ENCODE peak calls at places on chromosomes 4 and X, in four cellular contexts. One of them, this sample, is unnamed.
A peak's percentile ranks its signal among the peaks of the same experiment; 100 is the strongest.

GRCh38 chr4:19982556-19982955 is 269.1 kb upstream of the SLIT2 start:
- DNase-seq in endothelial cell: no peak
- DNase-seq in stimulated activated naive CD8-positive, alpha-beta T cell treated with anti-CD3 and anti-CD28 coated beads, Interleukin-15, Interleukin-2, amounts not matched to agents 100 U/mL and 50 U/mL, for 24 hours: no peak
- DNase-seq in esophagus squamous epithelium: no peak
- DNase-seq in this sample: no peak

GRCh38 chr4:16289872-16290554 is 63.7 kb upstream of the TAPT1 start:
- DNase-seq in endothelial cell: peak; percentile 14
- DNase-seq in stimulated activated naive CD8-positive, alpha-beta T cell treated with anti-CD3 and anti-CD28 coated beads, Interleukin-15, Interleukin-2, amounts not matched to agents 100 U/mL and 50 U/mL, for 24 hours: no peak
- DNase-seq in esophagus squamous epithelium: no peak
- DNase-seq in this sample: peak; percentile 69

GRCh38 chr4:40661803-40662202 is 32.1 kb upstream of the RBM47 start:
- DNase-seq in endothelial cell: no peak
- DNase-seq in esophagus squamous epithelium: no peak
- DNase-seq in stimulated activated naive CD8-positive, alpha-beta T cell treated with anti-CD3 and anti-CD28 coated beads, Interleukin-15, Interleukin-2, amounts not matched to agents 100 U/mL and 50 U/mL, for 24 hours: no peak
- DNase-seq in this sample: no peak

GRCh38 chrX:152821145-152821765 is 9.3 kb downstream of the CETN2 start:
- DNase-seq in endothelial cell: peak; percentile 63
- DNase-seq in esophagus squamous epithelium: no peak
- DNase-seq in stimulated activated naive CD8-positive, alpha-beta T cell treated with anti-CD3 and anti-CD28 coated beads, Interleukin-15, Interleukin-2, amounts not matched to agents 100 U/mL and 50 U/mL, for 24 hours: peak; percentile 15
- DNase-seq in this sample: peak; percentile 74

GRCh38 chr4:1476140-1476513 is 69.9 kb upstream of the NKX1-1 start:
- DNase-seq in endothelial cell: no peak
- DNase-seq in stimulated activated naive CD8-positive, alpha-beta T cell treated with anti-CD3 and anti-CD28 coated beads, Interleukin-15, Interleukin-2, amounts not matched to agents 100 U/mL and 50 U/mL, for 24 hours: no peak
- DNase-seq in esophagus squamous epithelium: no peak
- DNase-seq in this sample: no peak

GRCh38 chrX:29295987-29296680 is 708.9 kb downstream of the IL1RAPL1 start:
- DNase-seq in esophagus squamous epithelium: no peak
- DNase-seq in stimulated activated naive CD8-positive, alpha-beta T cell treated with anti-CD3 and anti-CD28 coated beads, Interleukin-15, Interleukin-2, amounts not matched to agents 100 U/mL and 50 U/mL, for 24 hours: no peak
- DNase-seq in endothelial cell: no peak
- DNase-seq in this sample: no peak

GRCh38 chr4:2787230-2788100 is 5.4 kb upstream of the SH3BP2 start:
- DNase-seq in stimulated activated naive CD8-positive, alpha-beta T cell treated with anti-CD3 and anti-CD28 coated beads, Interleukin-15, Interleukin-2, amounts not matched to agents 100 U/mL and 50 U/mL, for 24 hours: peak; percentile 69
- DNase-seq in endothelial cell: no peak
- DNase-seq in esophagus squamous epithelium: no peak
- DNase-seq in this sample: no peak

GRCh38 chrX:67917412-67918010 is 373.7 kb downstream of the AR start:
- DNase-seq in stimulated activated naive CD8-positive, alpha-beta T cell treated with anti-CD3 and anti-CD28 coated beads, Interleukin-15, Interleukin-2, amounts not matched to agents 100 U/mL and 50 U/mL, for 24 hours: no peak
- DNase-seq in endothelial cell: no peak
- DNase-seq in esophagus squamous epithelium: no peak
- DNase-seq in this sample: no peak

GRCh38 chrX:103733017-103733416 is 22.3 kb downstream of the TMEM31 start:
- DNase-seq in stimulated activated naive CD8-positive, alpha-beta T cell treated with anti-CD3 and anti-CD28 coated beads, Interleukin-15, Interleukin-2, amounts not matched to agents 100 U/mL and 50 U/mL, for 24 hours: no peak
- DNase-seq in endothelial cell: no peak
- DNase-seq in esophagus squamous epithelium: no peak
- DNase-seq in this sample: no peak

GRCh38 chr4:112448211-112448745 is 67.7 kb downstream of the NEUROG2 start:
- DNase-seq in esophagus squamous epithelium: no peak
- DNase-seq in stimulated activated naive CD8-positive, alpha-beta T cell treated with anti-CD3 and anti-CD28 coated beads, Interleukin-15, Interleukin-2, amounts not matched to agents 100 U/mL and 50 U/mL, for 24 hours: no peak
- DNase-seq in endothelial cell: no peak
- DNase-seq in this sample: no peak

GRCh38 chr4:184439856-184440592 is 34.3 kb downstream of the IRF2 start:
- DNase-seq in esophagus squamous epithelium: no peak
- DNase-seq in endothelial cell: no peak
- DNase-seq in stimulated activated naive CD8-positive, alpha-beta T cell treated with anti-CD3 and anti-CD28 coated beads, Interleukin-15, Interleukin-2, amounts not matched to agents 100 U/mL and 50 U/mL, for 24 hours: no peak
- DNase-seq in this sample: no peak

This sample was measured in GM23338.